ENCODE peak calls at places on chromosomes 13 and 19, in eight cellular contexts. Q is GM19239; B is cardiac fibroblast; E is GM06990; T is left ventricle myocardium inferior; Y is CD8-positive, alpha-beta memory T cell; A is HTR-8/SVneo; I is OCI-LY7. P is an unnamed sample.

GRCh38 chr19:55484571-55485438 is at the start of gene NAT14:
- DNase-seq in Q (peak; percentile 99), B (peak; percentile 70), E (peak; percentile 84), T (peak; percentile 54), Y (peak; percentile 82), A (peak; percentile 82), I (peak; percentile 80), P (peak; percentile 69)

GRCh38 chr13:27775943-27776342 is 16.3 kb upstream of the GSX1 start:
- DNase-seq in Q (no peak), B (no peak), E (no peak), T (no peak), Y (no peak), A (no peak), I (no peak), P (no peak)

GRCh38 chr19:34661357-34661756 is 15.6 kb downstream of the SCGB2B2 start:
- DNase-seq in Q (no peak), B (no peak), E (no peak), T (no peak), Y (no peak), A (no peak), I (no peak), P (no peak)

GRCh38 chr19:16969127-16969526 is 57.5 kb downstream of the CPAMD8 start:
- DNase-seq in Q (no peak), B (peak; percentile 49), E (no peak), T (no peak), Y (no peak), A (no peak), I (peak; percentile 57), P (no peak)

GRCh38 chr19:7159105-7159933 is 89.8 kb downstream of the ZNF557 start:
- DNase-seq in Q (no peak), B (peak; percentile 89), E (no peak), T (peak; percentile 77), Y (no peak), A (peak; percentile 52), I (no peak), P (peak; percentile 61)

GRCh38 chr13:39531646-39532045 is 71.3 kb downstream of the LHFPL6 start:
- DNase-seq in Q (no peak), B (peak; percentile 32), E (no peak), T (no peak), Y (no peak), A (no peak), I (no peak), P (peak; percentile 24)

GRCh38 chr19:403221-404036 is 5.5 kb downstream of the C2CD4C start:
- DNase-seq in Q (no peak), B (no peak), E (no peak), T (no peak), Y (peak; percentile 40), A (no peak), I (no peak), P (no peak)

GRCh38 chr19:13461536-13461935 is 44.7 kb downstream of the CACNA1A start:
- DNase-seq in Q (no peak), B (no peak), E (no peak), T (no peak), Y (no peak), A (no peak), I (no peak), P (no peak)

GRCh38 chr13:49457221-49457620 is 13.1 kb downstream of the SETDB2 start:
- DNase-seq in Q (no peak), B (no peak), E (no peak), T (no peak), Y (no peak), A (no peak), I (no peak), P (peak; percentile 58)

GRCh38 chr19:10416380-10417257 is 3.7 kb upstream of the PDE4A start:
- DNase-seq in Q (peak; percentile 89), B (peak; percentile 94), E (peak; percentile 93), T (peak; percentile 77), Y (peak; percentile 97), A (peak; percentile 87), I (peak; percentile 97), P (peak; percentile 82)

GRCh38 chr19:51602189-51602854 is 27.9 kb downstream of the SIGLEC5 start:
- DNase-seq in Q (peak; percentile 65), B (no peak), E (peak; percentile 35), T (no peak), Y (no peak), A (no peak), I (no peak), P (no peak)

GRCh38 chr19:21082011-21082975 is at the start of gene ZNF714:
- DNase-seq in Q (peak; percentile 66), B (peak; percentile 89), E (peak; percentile 89), T (peak; percentile 81), Y (peak; percentile 87), A (peak; percentile 74), I (peak; percentile 97), P (peak; percentile 96)

GRCh38 chr19:35063940-35064818 is 22.7 kb downstream of the HPN start:
- DNase-seq in Q (no peak), B (peak; percentile 51), E (no peak), T (no peak), Y (no peak), A (peak; percentile 34), I (no peak), P (peak; percentile 58)

GRCh38 chr13:52411629-52412028 is 5.7 kb upstream of the THSD1 start:
- DNase-seq in Q (peak; percentile 44), B (no peak), E (no peak), T (no peak), Y (no peak), A (no peak), I (no peak), P (peak; percentile 24)

GRCh38 chr13:107753286-107753685 is 462.1 kb downstream of the LIG4 start:
- DNase-seq in Q (no peak), B (peak; percentile 30), E (no peak), T (no peak), Y (no peak), A (no peak), I (no peak), P (no peak)

GRCh38 chr13:44703371-44703770 is 127.2 kb upstream of the TSC22D1 start:
- DNase-seq in Q (no peak), B (no peak), E (no peak), T (no peak), Y (no peak), A (peak; percentile 20), I (no peak), P (peak; percentile 83)

GRCh38 chr19:4115050-4115817 is 8.7 kb downstream of the MAP2K2 start:
- DNase-seq in Q (peak; percentile 92), B (no peak), E (peak; percentile 64), T (peak; percentile 46), Y (peak; percentile 85), A (no peak), I (peak; percentile 76), P (no peak)

GRCh38 chr13:86870388-86870966 is 800.7 kb upstream of the SLITRK5 start:
- DNase-seq in Q (no peak), B (peak; percentile 22), E (no peak), T (no peak), Y (no peak), A (peak; percentile 2), I (peak; percentile 37), P (no peak)

GRCh38 chr13:88726075-88726474 is 1054.9 kb downstream of the SLITRK5 start:
- DNase-seq in Q (no peak), B (no peak), E (no peak), T (no peak), Y (no peak), A (no peak), I (no peak), P (no peak)

GRCh38 chr19:46546194-46546896 is 50.7 kb upstream of the PNMA8B start:
- DNase-seq in Q (no peak), B (peak; percentile 69), E (no peak), T (no peak), Y (no peak), A (peak; percentile 51), I (peak; percentile 29), P (peak; percentile 43)

GRCh38 chr13:27985600-27985999 is 2.9 kb downstream of the URAD start:
- DNase-seq in Q (no peak), B (no peak), E (no peak), T (no peak), Y (no peak), A (no peak), I (no peak), P (no peak)

GRCh38 chr13:35475960-35476943 is at the start of gene MAB21L1:
- DNase-seq in Q (no peak), B (peak; percentile 35), E (no peak), T (no peak), Y (no peak), A (no peak), I (no peak), P (peak; percentile 96)

GRCh38 chr13:97712770-97713169 is 240.7 kb upstream of the IPO5 start:
- DNase-seq in Q (no peak), B (no peak), E (no peak), T (no peak), Y (no peak), A (no peak), I (no peak), P (no peak)

GRCh38 chr19:39154084-39154625 is 28.6 kb downstream of the PAK4 start:
- DNase-seq in Q (no peak), B (no peak), E (no peak), T (no peak), Y (no peak), A (no peak), I (no peak), P (no peak)

GRCh38 chr19:23785982-23786381 is 27.3 kb upstream of the ZNF681 start:
- DNase-seq in Q (no peak), B (no peak), E (no peak), T (no peak), Y (no peak), A (no peak), I (no peak), P (no peak)

GRCh38 chr13:21427741-21428140 is 31.4 kb downstream of the ZDHHC20 start:
- DNase-seq in Q (no peak), B (no peak), E (peak; percentile 13), T (no peak), Y (no peak), A (no peak), I (no peak), P (no peak)

GRCh38 chr19:38713227-38713649 is 31.0 kb downstream of the CAPN12 start:
- DNase-seq in Q (no peak), B (peak; percentile 66), E (no peak), T (peak; percentile 78), Y (no peak), A (no peak), I (no peak), P (no peak)